ENCODE peak calls at places on chromosomes 3 and 15, in seven cellular contexts. I, E, J, P, W, Q and D are unnamed samples.

GRCh38 chr3:64143399-64144130 is 81.7 kb downstream of the PRICKLE2 start:
- DNase-seq in I (no peak), E (no peak), J (peak), P (peak), W (no peak), Q (peak), D (peak)

GRCh38 chr3:123036352-123037014 is 8.9 kb upstream of the SEMA5B start:
- DNase-seq in I (no peak), E (peak), J (no peak), P (peak), W (no peak), Q (peak), D (no peak)

GRCh38 chr3:33441322-33441976 is 1.2 kb upstream of the UBP1 start:
- DNase-seq in I (no peak), E (no peak), J (no peak), P (no peak), W (no peak), Q (no peak), D (no peak)

GRCh38 chr3:79032686-79033318 is 735.0 kb downstream of the ROBO1 start:
- DNase-seq in I (no peak), E (no peak), J (peak), P (peak), W (no peak), Q (peak), D (peak)

GRCh38 chr3:131688370-131688769 is 185.6 kb upstream of the MRPL3 start:
- DNase-seq in I (no peak), E (no peak), J (no peak), P (peak), W (no peak), Q (peak), D (no peak)

GRCh38 chr3:140151321-140151720 is 216.3 kb downstream of the CLSTN2 start:
- DNase-seq in I (no peak), E (no peak), J (no peak), P (no peak), W (no peak), Q (no peak), D (no peak)

GRCh38 chr3:134294302-134294925 is 43.8 kb upstream of the RYK start:
- DNase-seq in I (no peak), E (no peak), J (no peak), P (no peak), W (no peak), Q (no peak), D (no peak)

GRCh38 chr3:13746385-13746784 is 133.5 kb downstream of the WNT7A start:
- DNase-seq in I (no peak), E (no peak), J (no peak), P (no peak), W (no peak), Q (no peak), D (no peak)

GRCh38 chr15:45704329-45705249 is 69.8 kb downstream of the SQOR start:
- DNase-seq in I (no peak), E (no peak), J (no peak), P (no peak), W (no peak), Q (peak), D (no peak)

GRCh38 chr3:84108442-84108971 is 850.3 kb upstream of the CADM2 start:
- DNase-seq in I (no peak), E (no peak), J (no peak), P (peak), W (no peak), Q (peak), D (peak)

GRCh38 chr3:65828706-65829105 is 210.0 kb downstream of the MAGI1 start:
- DNase-seq in I (no peak), E (no peak), J (no peak), P (no peak), W (no peak), Q (peak), D (peak)

GRCh38 chr15:74442604-74443003 is 8.8 kb upstream of the SEMA7A start:
- DNase-seq in I (no peak), E (no peak), J (no peak), P (no peak), W (no peak), Q (no peak), D (no peak)

GRCh38 chr15:42819781-42820180 is 82.9 kb upstream of the CDAN1 start:
- DNase-seq in I (no peak), E (no peak), J (no peak), P (no peak), W (no peak), Q (peak), D (no peak)

GRCh38 chr15:99472416-99473145 is 93.2 kb upstream of the MEF2A start:
- DNase-seq in I (no peak), E (no peak), J (no peak), P (no peak), W (no peak), Q (no peak), D (no peak)

GRCh38 chr3:3798641-3799113 is 554 bp upstream of the LRRN1 start:
- DNase-seq in I (no peak), E (peak), J (peak), P (no peak), W (no peak), Q (peak), D (no peak)

GRCh38 chr15:38683382-38684242 is 119.0 kb upstream of the RASGRP1 start:
- DNase-seq in I (no peak), E (peak), J (peak), P (peak), W (peak), Q (peak), D (peak)

GRCh38 chr15:90191795-90192494 is 9.2 kb upstream of the SEMA4B start:
- DNase-seq in I (no peak), E (peak), J (peak), P (peak), W (peak), Q (peak), D (peak)

GRCh38 chr15:95495033-95495541 is 835.4 kb upstream of the NR2F2 start:
- DNase-seq in I (no peak), E (no peak), J (no peak), P (no peak), W (no peak), Q (no peak), D (no peak)

GRCh38 chr3:121989943-121990342 is 32.1 kb downstream of the ILDR1 start:
- DNase-seq in I (no peak), E (no peak), J (no peak), P (no peak), W (no peak), Q (peak), D (no peak)

GRCh38 chr3:71374582-71374981 is 208.9 kb downstream of the FOXP1 start:
- DNase-seq in I (no peak), E (no peak), J (no peak), P (no peak), W (no peak), Q (no peak), D (no peak)

GRCh38 chr3:156978471-156978961 is 152.4 kb downstream of the LEKR1 start:
- DNase-seq in I (no peak), E (no peak), J (no peak), P (no peak), W (peak), Q (peak), D (no peak)

GRCh38 chr3:13705702-13706280 is 156.9 kb downstream of the FBLN2 start:
- DNase-seq in I (no peak), E (peak), J (no peak), P (no peak), W (peak), Q (no peak), D (no peak)

GRCh38 chr15:88769161-88769971 is 33.9 kb upstream of the ACAN start:
- DNase-seq in I (no peak), E (no peak), J (no peak), P (no peak), W (no peak), Q (peak), D (no peak)

GRCh38 chr3:100140976-100141375 is 26.7 kb upstream of the FILIP1L start:
- DNase-seq in I (no peak), E (no peak), J (no peak), P (no peak), W (no peak), Q (no peak), D (no peak)

GRCh38 chr15:56795400-56795983 is 62.2 kb upstream of the ZNF280D start:
- DNase-seq in I (no peak), E (no peak), J (no peak), P (no peak), W (no peak), Q (no peak), D (no peak)

GRCh38 chr15:98729446-98730042 is 81.2 kb downstream of the IGF1R start:
- DNase-seq in I (no peak), E (no peak), J (no peak), P (no peak), W (no peak), Q (no peak), D (no peak)

GRCh38 chr3:86785381-86785780 is 205.6 kb downstream of the VGLL3 start:
- DNase-seq in I (no peak), E (no peak), J (no peak), P (peak), W (no peak), Q (peak), D (no peak)

GRCh38 chr15:66775127-66776105 is 73.4 kb downstream of the SMAD6 start:
- DNase-seq in I (no peak), E (no peak), J (no peak), P (no peak), W (no peak), Q (no peak), D (peak)

GRCh38 chr3:4647411-4647810 is 154.3 kb downstream of the ITPR1 start:
- DNase-seq in I (no peak), E (no peak), J (no peak), P (no peak), W (no peak), Q (no peak), D (no peak)

GRCh38 chr3:129654126-129654525 is 47.6 kb upstream of the PLXND1 start:
- DNase-seq in I (no peak), E (no peak), J (no peak), P (no peak), W (no peak), Q (peak), D (no peak)

GRCh38 chr3:82088749-82089148 is 327.3 kb upstream of the GBE1 start:
- DNase-seq in I (no peak), E (no peak), J (no peak), P (no peak), W (no peak), Q (no peak), D (no peak)

GRCh38 chr15:28896944-28897343 is 11.2 kb downstream of the APBA2 start:
- DNase-seq in I (no peak), E (no peak), J (no peak), P (peak), W (no peak), Q (peak), D (peak)

GRCh38 chr15:40684381-40684780 is 10.6 kb upstream of the RAD51 start:
- DNase-seq in I (no peak), E (no peak), J (no peak), P (no peak), W (no peak), Q (no peak), D (no peak)

GRCh38 chr3:41169038-41169437 is 30.3 kb upstream of the CTNNB1 start:
- DNase-seq in I (no peak), E (no peak), J (no peak), P (no peak), W (no peak), Q (no peak), D (no peak)

GRCh38 chr3:129161860-129162271 is 1.0 kb upstream of the ISY1 start:
- DNase-seq in I (no peak), E (peak), J (no peak), P (peak), W (no peak), Q (peak), D (peak)

GRCh38 chr15:43408789-43409188 is 37.9 kb downstream of the TUBGCP4 start:
- DNase-seq in I (no peak), E (no peak), J (peak), P (no peak), W (no peak), Q (no peak), D (no peak)

GRCh38 chr15:59292393-59292792 is 80.3 kb downstream of the MYO1E start:
- DNase-seq in I (no peak), E (no peak), J (no peak), P (no peak), W (no peak), Q (peak), D (no peak)